ENCODE peak calls at places on chromosomes 6 and 20, in four cellular contexts. M, N, Q and T are unnamed samples.

GRCh38 chr20:23826541-23827018 is at the start of gene CST2:
- DNase-seq in M (no peak), N (no peak), Q (no peak), T (no peak)

GRCh38 chr6:169248521-169248971 is 5.1 kb downstream of the THBS2 start:
- DNase-seq in M (no peak), N (no peak), Q (no peak), T (no peak)

GRCh38 chr6:41634657-41635056 is 3.6 kb upstream of the MDFI start:
- DNase-seq in M (no peak), N (no peak), Q (no peak), T (no peak)

GRCh38 chr20:37239026-37239451 is 22.6 kb downstream of the GHRH start:
- DNase-seq in M (no peak), N (no peak), Q (no peak), T (no peak)

GRCh38 chr6:43774776-43775583 is 5.0 kb downstream of the VEGFA start:
- DNase-seq in M (peak; percentile 55), N (no peak), Q (peak; percentile 38), T (peak; percentile 32)

GRCh38 chr6:2966347-2966746 is 5.0 kb downstream of the SERPINB6 start:
- DNase-seq in M (no peak), N (no peak), Q (no peak), T (no peak)

GRCh38 chr20:60749804-60750602 is 502.1 kb upstream of the CDH4 start:
- DNase-seq in M (no peak), N (no peak), Q (no peak), T (no peak)

GRCh38 chr6:44253307-44254101 is 3.8 kb downstream of the SLC35B2 start:
- DNase-seq in M (peak; percentile 64), N (no peak), Q (peak; percentile 64), T (no peak)

GRCh38 chr6:75386050-75386770 is 101.6 kb upstream of the TMEM30A start:
- DNase-seq in M (no peak), N (peak; percentile 87), Q (no peak), T (no peak)